ENCODE peak calls at places on chromosome 22, in four cellular contexts. One of them, this sample, is unnamed.

GRCh38 chr22:49975543-49976389 is 15.2 kb downstream of the PIM3 start:
- DNase-seq in K562: peak; percentile 46
- DNase-seq in IMR-90: no peak
- DNase-seq in GM12878: no peak
- DNase-seq in this sample: no peak

GRCh38 chr22:43707650-43708049 is 104.5 kb downstream of the EFCAB6 start:
- DNase-seq in K562: no peak
- DNase-seq in IMR-90: no peak
- DNase-seq in GM12878: no peak
- DNase-seq in this sample: no peak

GRCh38 chr22:20571078-20571503 is 63.7 kb downstream of the MED15 start:
- DNase-seq in K562: no peak
- DNase-seq in IMR-90: no peak
- DNase-seq in GM12878: no peak
- DNase-seq in this sample: no peak

GRCh38 chr22:49907807-49908206 is 10.4 kb downstream of the ALG12 start:
- DNase-seq in K562: no peak
- DNase-seq in IMR-90: no peak
- DNase-seq in GM12878: no peak
- DNase-seq in this sample: no peak

GRCh38 chr22:31583861-31584485 is 78.0 kb downstream of the PISD start:
- DNase-seq in K562: no peak
- DNase-seq in IMR-90: peak; percentile 62
- DNase-seq in GM12878: no peak
- DNase-seq in this sample: peak; percentile 45

GRCh38 chr22:44407404-44408226 is 90.4 kb downstream of the RTL6 start:
- DNase-seq in K562: no peak
- DNase-seq in IMR-90: no peak
- DNase-seq in GM12878: no peak
- DNase-seq in this sample: no peak

GRCh38 chr22:48264586-48264985 is 1502.1 kb downstream of the TBC1D22A start:
- DNase-seq in K562: no peak
- DNase-seq in IMR-90: no peak
- DNase-seq in GM12878: no peak
- DNase-seq in this sample: no peak

GRCh38 chr22:17829691-17830040 is 55.4 kb upstream of the BID start:
- DNase-seq in K562: no peak
- DNase-seq in IMR-90: peak; percentile 22
- DNase-seq in GM12878: no peak
- DNase-seq in this sample: no peak

GRCh38 chr22:49203863-49204598 is 623.6 kb downstream of the BRD1 start:
- DNase-seq in K562: no peak
- DNase-seq in IMR-90: no peak
- DNase-seq in GM12878: no peak
- DNase-seq in this sample: no peak

GRCh38 chr22:45709004-45709739 is 37.5 kb downstream of the ATXN10 start:
- DNase-seq in K562: no peak
- DNase-seq in IMR-90: peak; percentile 79
- DNase-seq in GM12878: no peak
- DNase-seq in this sample: peak; percentile 33

GRCh38 chr22:50169774-50170341 is 673 bp upstream of the PANX2 start:
- DNase-seq in K562: peak; percentile 75
- DNase-seq in IMR-90: no peak
- DNase-seq in GM12878: no peak
- DNase-seq in this sample: no peak

GRCh38 chr22:47205081-47205491 is 442.6 kb downstream of the TBC1D22A start:
- DNase-seq in K562: no peak
- DNase-seq in IMR-90: no peak
- DNase-seq in GM12878: no peak
- DNase-seq in this sample: no peak

GRCh38 chr22:32804036-32804435 is 2.5 kb downstream of the TIMP3 start:
- DNase-seq in K562: no peak
- DNase-seq in IMR-90: peak; percentile 71
- DNase-seq in GM12878: no peak
- DNase-seq in this sample: no peak

GRCh38 chr22:41642711-41643110 is 21.6 kb downstream of the XRCC6 start:
- DNase-seq in K562: no peak
- DNase-seq in IMR-90: peak; percentile 51
- DNase-seq in GM12878: no peak
- DNase-seq in this sample: no peak

GRCh38 chr22:16717699-16718558 is 107.3 kb downstream of the XKR3 start:
- DNase-seq in K562: peak; percentile 57
- DNase-seq in IMR-90: no peak
- DNase-seq in GM12878: no peak
- DNase-seq in this sample: no peak

GRCh38 chr22:41096391-41096790 is 4.0 kb downstream of the EP300 start:
- DNase-seq in K562: no peak
- DNase-seq in IMR-90: no peak
- DNase-seq in GM12878: no peak
- DNase-seq in this sample: no peak

DNA sequence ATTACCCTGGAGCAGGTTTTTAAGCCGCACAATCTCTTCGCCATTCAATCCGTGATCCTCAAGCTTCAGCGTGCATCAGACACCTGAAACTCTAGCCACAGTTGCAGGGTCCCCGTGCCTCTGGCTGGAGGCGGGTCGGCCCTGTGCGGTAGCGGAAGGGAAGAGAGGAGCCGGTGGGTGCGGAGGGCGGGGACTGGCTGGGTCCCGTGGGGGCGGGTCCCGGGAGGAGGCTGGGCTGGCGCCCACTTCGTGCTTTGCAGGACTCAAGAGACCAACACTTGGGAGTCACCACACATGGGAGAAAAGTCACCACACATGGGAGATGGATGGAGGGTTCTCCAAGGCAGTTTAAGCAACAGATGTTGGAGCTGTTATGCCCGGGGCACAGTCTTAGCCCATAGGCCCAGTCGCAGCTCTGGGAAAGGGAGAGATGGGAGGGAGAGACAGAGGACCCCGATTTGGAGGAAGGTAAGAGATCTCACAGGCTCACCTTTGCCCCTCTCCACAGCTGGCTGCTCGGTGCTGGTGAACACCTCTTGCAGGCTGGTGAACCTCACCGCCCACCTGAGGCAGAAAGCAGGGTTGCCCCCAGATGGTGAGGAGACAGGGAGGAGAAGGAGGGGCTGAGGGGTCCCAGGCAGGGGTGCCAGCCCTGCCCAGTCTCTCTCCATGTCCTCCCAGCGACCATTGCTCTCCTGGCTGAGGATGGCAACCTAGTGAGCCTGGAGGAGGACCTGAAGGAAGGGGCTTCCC is 965 bp downstream of the C22orf15 start:
- DNase-seq in K562: peak; percentile 23
- DNase-seq in IMR-90: no peak
- DNase-seq in GM12878: no peak
- DNase-seq in this sample: no peak
- TF ChIP-seq FOS in K562: no peak
- TF ChIP-seq FOS in IMR-90: no peak
- TF ChIP-seq FOS in GM12878: no peak
- TF ChIP-seq FOS in this sample: no peak

DNA sequence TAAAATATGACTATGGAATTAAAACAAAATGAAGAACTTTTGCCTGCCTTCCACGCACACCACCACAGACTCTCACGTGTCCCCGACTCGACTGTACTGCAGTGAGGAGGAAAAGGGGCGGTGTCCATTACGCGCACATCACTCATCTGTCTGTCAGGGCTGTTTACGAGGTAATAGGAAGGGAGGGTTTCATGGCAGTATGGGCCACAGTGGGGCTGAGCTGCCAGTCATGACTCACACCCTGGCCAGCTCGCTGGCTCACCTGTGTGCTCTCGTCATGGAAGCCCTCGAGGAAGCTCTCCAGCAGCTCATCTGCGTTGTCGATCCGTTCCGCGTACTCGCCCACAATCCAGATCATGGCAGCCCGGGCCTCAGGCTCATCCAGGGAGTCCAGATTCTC is 33.5 kb upstream of the RASL10A start:
- DNase-seq in K562: no peak
- DNase-seq in IMR-90: no peak
- DNase-seq in GM12878: no peak
- DNase-seq in this sample: no peak
- TF ChIP-seq FOS in K562: no peak
- TF ChIP-seq FOS in IMR-90: no peak
- TF ChIP-seq FOS in GM12878: no peak
- TF ChIP-seq FOS in this sample: no peak

GRCh38 chr22:22400099-22400498 is 108.4 kb downstream of the ZNF280B start:
- DNase-seq in K562: peak; percentile 33
- DNase-seq in IMR-90: no peak
- DNase-seq in GM12878: no peak
- DNase-seq in this sample: no peak
- TF ChIP-seq FOS in K562: no peak
- TF ChIP-seq FOS in IMR-90: no peak
- TF ChIP-seq FOS in GM12878: no peak
- TF ChIP-seq FOS in this sample: no peak

DNA sequence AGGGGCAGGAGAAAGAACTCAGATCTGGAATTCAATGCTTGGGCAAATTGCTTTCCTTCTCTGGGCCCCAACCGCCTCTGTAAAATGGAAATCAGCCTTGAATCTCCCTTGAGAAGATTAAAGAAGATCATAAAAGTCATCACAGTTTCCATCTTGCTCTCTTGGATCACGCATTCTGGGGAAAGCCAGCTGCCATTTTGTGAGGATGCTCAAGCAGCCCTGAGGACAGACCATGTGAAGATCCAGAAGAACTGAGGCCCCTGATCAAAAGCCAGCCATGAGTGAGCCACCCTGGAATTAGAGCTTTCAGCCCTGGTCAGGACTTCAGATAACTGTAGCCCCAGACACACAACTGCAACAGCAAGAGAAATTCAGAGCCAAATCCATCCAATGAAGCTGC is 229.3 kb downstream of the MN1 start:
- DNase-seq in K562: no peak
- DNase-seq in IMR-90: no peak
- DNase-seq in GM12878: no peak
- DNase-seq in this sample: no peak
- TF ChIP-seq FOS in K562: no peak
- TF ChIP-seq FOS in IMR-90: no peak
- TF ChIP-seq FOS in GM12878: no peak
- TF ChIP-seq FOS in this sample: no peak

DNA sequence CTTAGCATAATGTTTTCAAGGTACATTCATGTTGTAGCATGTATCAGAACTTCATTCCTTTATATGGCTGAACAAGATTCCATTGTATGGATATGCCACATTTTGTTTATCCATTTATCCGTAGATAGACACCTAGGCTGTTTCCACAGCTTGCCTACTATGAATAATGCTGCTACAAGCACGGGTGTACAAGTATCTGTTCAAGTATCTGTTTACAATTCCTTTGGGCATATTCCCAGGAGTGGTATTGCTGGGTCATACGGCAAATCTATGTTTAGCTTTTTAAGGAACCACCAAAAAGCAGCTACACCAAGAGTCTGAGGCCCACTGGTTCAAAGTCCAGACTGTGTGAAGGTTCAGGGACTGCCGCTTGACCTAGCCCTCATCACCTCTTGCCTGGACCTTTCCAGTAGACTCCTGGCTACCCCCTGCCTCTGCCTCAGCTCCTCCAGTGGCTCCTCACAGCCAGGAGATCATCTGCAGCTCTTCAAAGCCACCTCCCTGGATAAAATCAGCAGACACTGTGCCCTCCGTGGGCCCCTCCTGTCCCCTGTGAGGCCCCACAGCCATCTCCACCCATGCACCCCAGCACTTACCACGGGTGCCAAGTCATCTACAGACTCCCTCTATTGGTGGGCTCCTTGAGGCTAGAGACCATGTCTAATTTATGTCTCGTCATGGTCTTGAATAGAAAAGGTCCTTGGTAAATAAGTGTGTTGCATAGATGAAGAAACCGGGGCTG is 160.3 kb downstream of the MN1 start:
- DNase-seq in K562: no peak
- DNase-seq in IMR-90: peak; percentile 29
- DNase-seq in GM12878: no peak
- DNase-seq in this sample: no peak
- TF ChIP-seq FOS in K562: no peak
- TF ChIP-seq FOS in IMR-90: no peak
- TF ChIP-seq FOS in GM12878: no peak
- TF ChIP-seq FOS in this sample: no peak

DNA sequence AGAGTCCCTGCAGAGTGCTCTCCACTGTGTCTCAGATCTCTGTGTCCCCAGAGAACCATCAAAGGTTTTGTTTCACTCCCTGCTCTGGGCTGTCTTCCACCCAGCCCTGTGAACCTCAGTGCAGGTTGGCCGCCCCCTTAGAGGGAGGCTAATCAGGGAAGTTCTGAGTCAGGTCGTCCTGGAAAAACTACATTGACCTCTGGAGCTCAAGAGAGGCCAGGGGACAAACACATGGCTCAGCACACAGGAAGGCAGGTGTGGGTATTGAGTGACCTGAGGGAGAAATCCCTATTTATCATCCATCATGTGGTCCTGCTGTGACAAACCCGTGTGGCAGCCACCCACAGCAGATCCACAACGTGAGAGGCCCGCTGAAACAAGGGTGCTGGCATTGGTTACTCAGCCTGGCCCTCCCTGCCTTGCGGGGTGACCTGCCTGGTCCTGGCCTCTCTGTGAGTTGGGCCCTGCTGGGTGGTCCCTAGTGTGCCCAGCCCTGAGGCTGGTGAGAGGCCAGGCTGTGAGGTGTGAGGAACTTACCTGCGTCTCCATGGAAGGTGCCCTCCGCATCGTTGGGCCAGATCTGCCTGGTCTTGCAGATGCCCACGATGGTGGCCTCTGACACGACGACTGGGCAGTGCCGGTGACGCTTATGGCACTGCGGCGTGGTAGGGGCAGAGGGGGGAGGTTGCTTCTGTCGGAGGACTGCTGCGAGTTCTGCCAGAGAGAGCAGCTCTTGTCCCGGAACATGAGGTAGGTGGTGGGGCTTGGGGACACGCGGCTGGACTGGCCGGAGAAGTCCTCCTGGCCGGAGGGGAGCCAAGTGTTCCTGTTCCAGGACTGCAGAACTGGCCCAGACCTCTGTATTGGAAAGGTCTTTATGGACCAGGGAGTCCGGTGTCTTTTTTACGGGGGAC is 671 bp upstream of the BCR start:
- DNase-seq in K562: peak; percentile 86
- DNase-seq in IMR-90: no peak
- DNase-seq in GM12878: no peak
- DNase-seq in this sample: peak; percentile 50
- TF ChIP-seq FOS in K562: no peak
- TF ChIP-seq FOS in IMR-90: no peak
- TF ChIP-seq FOS in GM12878: no peak
- TF ChIP-seq FOS in this sample: no peak

GRCh38 chr22:39658367-39658766 is 87.8 kb downstream of the CACNA1I start:
- DNase-seq in K562: no peak
- DNase-seq in IMR-90: no peak
- DNase-seq in GM12878: no peak
- DNase-seq in this sample: no peak
- TF ChIP-seq FOS in K562: no peak
- TF ChIP-seq FOS in IMR-90: no peak
- TF ChIP-seq FOS in GM12878: no peak
- TF ChIP-seq FOS in this sample: no peak